ENCODE peak calls at places on chromosomes 13 and 19, in seven cellular contexts. O, N, Z, P, L, J and G are unnamed samples.

GRCh38 chr19:30369833-30370232 is 2.4 kb upstream of the ZNF536 start:
- DNase-seq in O (no peak), N (no peak), Z (no peak), P (no peak), L (no peak), J (no peak), G (no peak)

GRCh38 chr19:58408152-58409009 is at the start of gene ZNF584:
- DNase-seq in O (peak; percentile 96), N (peak; percentile 95), Z (peak; percentile 89), P (peak; percentile 87), L (peak; percentile 94), J (peak; percentile 87), G (peak; percentile 88)

GRCh38 chr19:45485301-45486077 is 11.4 kb downstream of the RTN2 start:
- DNase-seq in O (peak; percentile 96), N (peak; percentile 99), Z (peak; percentile 98), P (peak; percentile 92), L (peak; percentile 99), J (peak; percentile 83), G (no peak)

GRCh38 chr19:51590441-51590840 is 19.4 kb downstream of the ZNF175 start:
- DNase-seq in O (no peak), N (no peak), Z (no peak), P (no peak), L (no peak), J (no peak), G (no peak)

GRCh38 chr19:12727745-12728433 is 4.2 kb upstream of the TNPO2 start:
- DNase-seq in O (no peak), N (no peak), Z (no peak), P (no peak), L (no peak), J (no peak), G (no peak)

GRCh38 chr13:19596960-19597361 is 35.6 kb upstream of the TPTE2 start:
- DNase-seq in O (no peak), N (no peak), Z (no peak), P (no peak), L (no peak), J (no peak), G (no peak)

GRCh38 chr19:46610851-46611770 is 10.0 kb downstream of the CALM3 start:
- DNase-seq in O (no peak), N (peak; percentile 19), Z (no peak), P (no peak), L (no peak), J (no peak), G (no peak)

GRCh38 chr19:38990949-38991697 is 15.6 kb upstream of the FBXO17 start:
- DNase-seq in O (no peak), N (no peak), Z (no peak), P (no peak), L (no peak), J (no peak), G (no peak)

GRCh38 chr19:35261356-35262100 is 7.2 kb upstream of the USF2 start:
- DNase-seq in O (no peak), N (peak; percentile 18), Z (peak; percentile 17), P (no peak), L (peak; percentile 48), J (no peak), G (no peak)

GRCh38 chr13:43935878-43936277 is 56.2 kb downstream of the LACC1 start:
- DNase-seq in O (no peak), N (no peak), Z (no peak), P (no peak), L (no peak), J (no peak), G (no peak)

GRCh38 chr13:41675306-41675705 is 218.0 kb downstream of the RGCC start:
- DNase-seq in O (no peak), N (no peak), Z (no peak), P (no peak), L (no peak), J (no peak), G (no peak)

GRCh38 chr13:40503026-40503425 is 163.4 kb downstream of the FOXO1 start:
- DNase-seq in O (no peak), N (no peak), Z (no peak), P (no peak), L (no peak), J (no peak), G (no peak)

GRCh38 chr19:17302391-17303166 is 646 bp downstream of the ABHD8 start:
- DNase-seq in O (no peak), N (peak; percentile 65), Z (no peak), P (no peak), L (no peak), J (peak; percentile 55), G (peak; percentile 24)

GRCh38 chr19:7856679-7857663 is 17.2 kb downstream of the PRR36 start:
- DNase-seq in O (no peak), N (no peak), Z (no peak), P (no peak), L (no peak), J (no peak), G (no peak)

GRCh38 chr13:27132538-27132937 is 39.1 kb downstream of the USP12 start:
- DNase-seq in O (no peak), N (no peak), Z (no peak), P (no peak), L (no peak), J (no peak), G (no peak)

GRCh38 chr19:19423322-19423721 is 17.8 kb downstream of the GATAD2A start:
- DNase-seq in O (no peak), N (no peak), Z (no peak), P (no peak), L (no peak), J (no peak), G (no peak)

GRCh38 chr13:23159205-23159586 is 21.6 kb upstream of the SGCG start:
- DNase-seq in O (peak; percentile 22), N (no peak), Z (no peak), P (no peak), L (no peak), J (no peak), G (peak; percentile 13)

GRCh38 chr13:110216403-110217041 is 90.4 kb downstream of the COL4A1 start:
- DNase-seq in O (no peak), N (no peak), Z (no peak), P (no peak), L (no peak), J (no peak), G (no peak)

GRCh38 chr13:51541809-51542258 is 42.4 kb upstream of the WDFY2 start:
- DNase-seq in O (no peak), N (peak; percentile 43), Z (no peak), P (no peak), L (no peak), J (no peak), G (no peak)

GRCh38 chr19:1690570-1691307 is 38.3 kb upstream of the TCF3 start:
- DNase-seq in O (no peak), N (peak; percentile 64), Z (no peak), P (no peak), L (no peak), J (peak; percentile 8), G (peak; percentile 73)

GRCh38 chr19:32339988-32340874 is 5.2 kb upstream of the ZNF507 start:
- DNase-seq in O (peak; percentile 10), N (peak; percentile 79), Z (no peak), P (peak; percentile 18), L (peak; percentile 61), J (peak; percentile 25), G (peak; percentile 35)

GRCh38 chr13:30165791-30166190 is 141.6 kb downstream of the KATNAL1 start:
- DNase-seq in O (no peak), N (no peak), Z (no peak), P (no peak), L (no peak), J (no peak), G (no peak)

GRCh38 chr19:7337380-7338194 is 11.2 kb upstream of the ARHGEF18 start:
- DNase-seq in O (peak; percentile 96), N (no peak), Z (no peak), P (no peak), L (no peak), J (no peak), G (no peak)

GRCh38 chr19:16397791-16398529 is 73.3 kb downstream of the KLF2 start:
- DNase-seq in O (no peak), N (no peak), Z (peak; percentile 52), P (no peak), L (no peak), J (no peak), G (no peak)

GRCh38 chr19:13208131-13208963 is 58.1 kb downstream of the IER2 start:
- DNase-seq in O (peak; percentile 51), N (peak; percentile 39), Z (peak; percentile 50), P (peak; percentile 11), L (peak; percentile 63), J (no peak), G (no peak)

GRCh38 chr19:37936886-37937285 is 29.9 kb downstream of the SIPA1L3 start:
- DNase-seq in O (no peak), N (no peak), Z (no peak), P (no peak), L (no peak), J (no peak), G (no peak)

GRCh38 chr19:29620931-29621351 is 14.9 kb downstream of the POP4 start:
- DNase-seq in O (no peak), N (peak; percentile 25), Z (no peak), P (no peak), L (peak; percentile 62), J (no peak), G (no peak)